ENCODE peak calls at places on chromosomes 6 and 20, in eight cellular contexts. One of them, this sample, is unnamed.
A peak's percentile ranks its signal among the peaks of the same experiment; 100 is the strongest.

GRCh38 chr6:4124361-4124760 is 11.0 kb downstream of the ECI2 start:
- DNase-seq in A549: no peak
- DNase-seq in aorta: no peak
- DNase-seq in psoas muscle: no peak
- DNase-seq in endothelial cell of umbilical vein: no peak
- DNase-seq in sigmoid colon: no peak
- DNase-seq in breast epithelium: no peak
- DNase-seq in hepatocyte: no peak
- DNase-seq in this sample: no peak

GRCh38 chr20:19460386-19460785 is 247.9 kb downstream of the SLC24A3 start:
- DNase-seq in A549: no peak
- DNase-seq in aorta: no peak
- DNase-seq in psoas muscle: no peak
- DNase-seq in endothelial cell of umbilical vein: no peak
- DNase-seq in sigmoid colon: peak; percentile 17
- DNase-seq in breast epithelium: no peak
- DNase-seq in hepatocyte: no peak
- DNase-seq in this sample: no peak

GRCh38 chr6:158381214-158381613 is 68.9 kb downstream of the TULP4 start:
- DNase-seq in A549: no peak
- DNase-seq in aorta: no peak
- DNase-seq in psoas muscle: no peak
- DNase-seq in endothelial cell of umbilical vein: no peak
- DNase-seq in sigmoid colon: no peak
- DNase-seq in breast epithelium: no peak
- DNase-seq in hepatocyte: no peak
- DNase-seq in this sample: no peak

GRCh38 chr6:56862415-56863175 is 92.3 kb upstream of the BEND6 start:
- DNase-seq in A549: no peak
- DNase-seq in aorta: no peak
- DNase-seq in psoas muscle: no peak
- DNase-seq in endothelial cell of umbilical vein: peak; percentile 31
- DNase-seq in sigmoid colon: no peak
- DNase-seq in breast epithelium: no peak
- DNase-seq in hepatocyte: no peak
- DNase-seq in this sample: no peak

GRCh38 chr6:115838763-115839401 is 221.8 kb downstream of the FRK start:
- DNase-seq in A549: peak; percentile 48
- DNase-seq in aorta: no peak
- DNase-seq in psoas muscle: no peak
- DNase-seq in endothelial cell of umbilical vein: peak; percentile 1
- DNase-seq in sigmoid colon: no peak
- DNase-seq in breast epithelium: no peak
- DNase-seq in hepatocyte: peak; percentile 45
- DNase-seq in this sample: no peak

GRCh38 chr6:139979021-139979721 is 604.7 kb upstream of the CITED2 start:
- DNase-seq in A549: no peak
- DNase-seq in aorta: no peak
- DNase-seq in psoas muscle: no peak
- DNase-seq in endothelial cell of umbilical vein: no peak
- DNase-seq in sigmoid colon: no peak
- DNase-seq in breast epithelium: no peak
- DNase-seq in hepatocyte: no peak
- DNase-seq in this sample: no peak

GRCh38 chr20:45934046-45934586 is 367 bp upstream of the PCIF1 start:
- DNase-seq in A549: peak; percentile 61
- DNase-seq in aorta: peak; percentile 78
- DNase-seq in psoas muscle: peak; percentile 87
- DNase-seq in endothelial cell of umbilical vein: no peak
- DNase-seq in sigmoid colon: peak; percentile 90
- DNase-seq in breast epithelium: peak; percentile 45
- DNase-seq in hepatocyte: peak; percentile 66
- DNase-seq in this sample: peak; percentile 82

GRCh38 chr20:56924976-56925695 is 296.0 kb downstream of the TFAP2C start:
- DNase-seq in A549: no peak
- DNase-seq in aorta: no peak
- DNase-seq in psoas muscle: no peak
- DNase-seq in endothelial cell of umbilical vein: no peak
- DNase-seq in sigmoid colon: peak; percentile 65
- DNase-seq in breast epithelium: no peak
- DNase-seq in hepatocyte: peak; percentile 29
- DNase-seq in this sample: peak; percentile 40

GRCh38 chr6:3913077-3913957 is 64.1 kb downstream of the FAM50B start:
- DNase-seq in A549: peak; percentile 92
- DNase-seq in aorta: no peak
- DNase-seq in psoas muscle: no peak
- DNase-seq in endothelial cell of umbilical vein: peak; percentile 99
- DNase-seq in sigmoid colon: peak; percentile 92
- DNase-seq in breast epithelium: peak; percentile 85
- DNase-seq in hepatocyte: peak; percentile 77
- DNase-seq in this sample: peak; percentile 73

GRCh38 chr6:35216832-35217811 is 3.4 kb downstream of the SCUBE3 start:
- DNase-seq in A549: no peak
- DNase-seq in aorta: no peak
- DNase-seq in psoas muscle: no peak
- DNase-seq in endothelial cell of umbilical vein: no peak
- DNase-seq in sigmoid colon: no peak
- DNase-seq in breast epithelium: no peak
- DNase-seq in hepatocyte: no peak
- DNase-seq in this sample: no peak

GRCh38 chr6:35698858-35699257 is 10.1 kb upstream of the FKBP5 start:
- DNase-seq in A549: no peak
- DNase-seq in aorta: no peak
- DNase-seq in psoas muscle: no peak
- DNase-seq in endothelial cell of umbilical vein: no peak
- DNase-seq in sigmoid colon: no peak
- DNase-seq in breast epithelium: no peak
- DNase-seq in hepatocyte: no peak
- DNase-seq in this sample: no peak

GRCh38 chr6:7473805-7474329 is 67.6 kb upstream of the DSP start:
- DNase-seq in A549: no peak
- DNase-seq in aorta: no peak
- DNase-seq in psoas muscle: no peak
- DNase-seq in endothelial cell of umbilical vein: no peak
- DNase-seq in sigmoid colon: no peak
- DNase-seq in breast epithelium: no peak
- DNase-seq in hepatocyte: no peak
- DNase-seq in this sample: no peak

GRCh38 chr6:40894962-40895799 is 143.8 kb downstream of the UNC5CL start:
- DNase-seq in A549: peak; percentile 76
- DNase-seq in aorta: peak; percentile 53
- DNase-seq in psoas muscle: peak; percentile 73
- DNase-seq in endothelial cell of umbilical vein: peak; percentile 68
- DNase-seq in sigmoid colon: peak; percentile 69
- DNase-seq in breast epithelium: no peak
- DNase-seq in hepatocyte: peak; percentile 82
- DNase-seq in this sample: peak; percentile 76

GRCh38 chr20:63441777-63442493 is 30.5 kb downstream of the KCNQ2 start:
- DNase-seq in A549: peak; percentile 55
- DNase-seq in aorta: no peak
- DNase-seq in psoas muscle: peak; percentile 71
- DNase-seq in endothelial cell of umbilical vein: peak; percentile 41
- DNase-seq in sigmoid colon: no peak
- DNase-seq in breast epithelium: no peak
- DNase-seq in hepatocyte: peak; percentile 64
- DNase-seq in this sample: peak; percentile 69

GRCh38 chr6:54646069-54646468 is 200.5 kb upstream of the FAM83B start:
- DNase-seq in A549: no peak
- DNase-seq in aorta: no peak
- DNase-seq in psoas muscle: no peak
- DNase-seq in endothelial cell of umbilical vein: no peak
- DNase-seq in sigmoid colon: no peak
- DNase-seq in breast epithelium: no peak
- DNase-seq in hepatocyte: no peak
- DNase-seq in this sample: no peak

GRCh38 chr6:117545161-117545595 is 57.1 kb downstream of the GOPC start:
- DNase-seq in A549: no peak
- DNase-seq in aorta: no peak
- DNase-seq in psoas muscle: no peak
- DNase-seq in endothelial cell of umbilical vein: no peak
- DNase-seq in sigmoid colon: no peak
- DNase-seq in breast epithelium: no peak
- DNase-seq in hepatocyte: peak; percentile 47
- DNase-seq in this sample: no peak

GRCh38 chr20:655730-656624 is 3.0 kb upstream of the SRXN1 start:
- DNase-seq in A549: no peak
- DNase-seq in aorta: no peak
- DNase-seq in psoas muscle: no peak
- DNase-seq in endothelial cell of umbilical vein: no peak
- DNase-seq in sigmoid colon: no peak
- DNase-seq in breast epithelium: no peak
- DNase-seq in hepatocyte: no peak
- DNase-seq in this sample: no peak

GRCh38 chr6:30060634-30060981 is 457 bp upstream of the POLR1H start:
- DNase-seq in A549: no peak
- DNase-seq in aorta: peak; percentile 64
- DNase-seq in psoas muscle: peak; percentile 69
- DNase-seq in endothelial cell of umbilical vein: no peak
- DNase-seq in sigmoid colon: peak; percentile 69
- DNase-seq in breast epithelium: no peak
- DNase-seq in hepatocyte: peak; percentile 55
- DNase-seq in this sample: peak; percentile 57

GRCh38 chr6:10481101-10481500 is 40.0 kb upstream of the GCNT2 start:
- DNase-seq in A549: no peak
- DNase-seq in aorta: no peak
- DNase-seq in psoas muscle: no peak
- DNase-seq in endothelial cell of umbilical vein: no peak
- DNase-seq in sigmoid colon: no peak
- DNase-seq in breast epithelium: no peak
- DNase-seq in hepatocyte: no peak
- DNase-seq in this sample: no peak

GRCh38 chr20:62227977-62228958 is 8.2 kb upstream of the HRH3 start:
- DNase-seq in A549: no peak
- DNase-seq in aorta: no peak
- DNase-seq in psoas muscle: no peak
- DNase-seq in endothelial cell of umbilical vein: no peak
- DNase-seq in sigmoid colon: no peak
- DNase-seq in breast epithelium: no peak
- DNase-seq in hepatocyte: no peak
- DNase-seq in this sample: peak; percentile 33

GRCh38 chr20:4916991-4917881 is 84.1 kb downstream of the SLC23A2 start:
- DNase-seq in A549: peak; percentile 58
- DNase-seq in aorta: no peak
- DNase-seq in psoas muscle: no peak
- DNase-seq in endothelial cell of umbilical vein: no peak
- DNase-seq in sigmoid colon: no peak
- DNase-seq in breast epithelium: no peak
- DNase-seq in hepatocyte: no peak
- DNase-seq in this sample: no peak

DNA sequence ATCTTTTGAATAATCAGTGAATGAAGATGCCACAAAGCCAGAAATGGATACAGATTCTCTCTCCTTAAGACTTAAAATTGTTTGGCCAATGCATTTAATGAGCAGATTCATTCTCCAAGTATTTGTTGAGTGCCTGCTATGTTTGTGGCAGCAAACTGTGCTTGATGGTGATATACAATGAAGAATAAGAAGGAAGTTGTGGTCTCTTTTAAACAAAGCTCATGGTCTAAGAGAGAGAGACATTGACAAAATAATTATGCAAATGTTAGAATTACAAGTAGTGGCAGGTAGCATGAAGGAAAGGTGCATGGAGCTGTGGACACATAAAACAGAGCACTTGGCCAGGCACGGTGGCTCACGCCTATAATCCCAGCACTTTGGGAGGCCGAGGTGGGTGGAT is 28.3 kb downstream of the NFATC2 start:
- DNase-seq in A549: no peak
- DNase-seq in aorta: no peak
- DNase-seq in psoas muscle: no peak
- DNase-seq in endothelial cell of umbilical vein: no peak
- DNase-seq in sigmoid colon: no peak
- DNase-seq in breast epithelium: no peak
- DNase-seq in hepatocyte: no peak
- DNase-seq in this sample: no peak
- H3K4me1 ChIP-seq in A549: no peaks in the 10 kb centered on the region
- H3K4me1 ChIP-seq in aorta: no peaks in the 10 kb centered on the region
- H3K4me1 ChIP-seq in psoas muscle: peaks cover 3% of the 10 kb centered on the region
- H3K4me1 ChIP-seq in endothelial cell of umbilical vein: no peaks in the 10 kb centered on the region
- H3K4me1 ChIP-seq in sigmoid colon: no peaks in the 10 kb centered on the region
- H3K4me1 ChIP-seq in breast epithelium: no peaks in the 10 kb centered on the region
- H3K4me1 ChIP-seq in hepatocyte: no peaks in the 10 kb centered on the region
- H3K4me1 ChIP-seq in this sample: no peaks in the 10 kb centered on the region

DNA sequence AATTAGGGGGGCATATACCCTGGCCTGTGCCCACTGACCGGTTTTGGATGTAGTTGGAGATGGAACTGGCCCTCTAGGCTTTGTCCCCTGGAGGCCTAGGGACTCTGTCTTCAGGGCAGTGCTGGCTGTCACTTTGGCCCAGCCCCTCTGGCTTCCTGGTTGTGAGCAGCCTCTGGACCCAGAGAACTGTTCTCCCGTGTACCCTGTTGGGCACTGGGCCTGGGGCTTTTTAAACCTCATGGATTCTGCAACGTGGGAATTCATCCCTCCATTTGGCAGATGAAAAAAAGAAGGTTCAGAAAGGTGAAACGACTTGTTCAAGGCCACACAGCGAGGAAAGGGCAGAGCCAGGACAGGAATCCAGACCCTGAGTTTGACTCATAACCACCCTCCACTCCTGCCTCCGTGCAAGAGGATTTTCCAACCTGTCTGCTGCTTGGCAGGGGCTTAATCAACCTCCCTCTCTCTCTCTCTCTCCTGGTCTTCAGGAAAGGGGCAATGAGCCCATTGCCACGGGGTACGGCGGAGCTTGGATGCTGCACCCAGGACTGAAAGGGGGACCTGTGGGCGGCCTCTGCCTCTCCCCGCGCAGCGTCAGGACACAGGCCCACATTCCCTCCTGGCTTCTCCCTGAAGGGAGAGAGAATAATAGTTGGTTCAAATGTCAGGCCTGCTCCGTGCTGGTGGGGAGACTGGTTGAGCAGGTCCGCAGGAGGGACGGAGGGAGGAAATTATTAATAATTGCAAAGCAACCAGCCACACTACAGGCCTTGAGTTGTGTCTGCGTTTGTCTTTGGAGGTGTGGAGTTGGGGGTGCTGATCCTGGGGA is 56.0 kb downstream of the CEBPB start:
- DNase-seq in A549: no peak
- DNase-seq in aorta: no peak
- DNase-seq in psoas muscle: peak; percentile 30
- DNase-seq in endothelial cell of umbilical vein: no peak
- DNase-seq in sigmoid colon: no peak
- DNase-seq in breast epithelium: peak; percentile 68
- DNase-seq in hepatocyte: no peak
- DNase-seq in this sample: no peak
- H3K27ac ChIP-seq in A549: peak overlapping the region; percentile 73
- H3K27ac ChIP-seq in aorta: no peak overlapping the region
- H3K27ac ChIP-seq in psoas muscle: no peak overlapping the region
- H3K27ac ChIP-seq in endothelial cell of umbilical vein: no peak overlapping the region
- H3K27ac ChIP-seq in sigmoid colon: no peak overlapping the region
- H3K27ac ChIP-seq in breast epithelium: peak overlapping the region; percentile 94
- H3K27ac ChIP-seq in hepatocyte: no peak overlapping the region
- H3K27ac ChIP-seq in this sample: no peak overlapping the region

GRCh38 chr6:47781732-47782131 is at the start of gene OPN5:
- DNase-seq in A549: no peak
- DNase-seq in aorta: no peak
- DNase-seq in psoas muscle: no peak
- DNase-seq in endothelial cell of umbilical vein: no peak
- DNase-seq in sigmoid colon: no peak
- DNase-seq in breast epithelium: no peak
- DNase-seq in hepatocyte: no peak
- DNase-seq in this sample: no peak
- H3K4me1 ChIP-seq in A549: no peaks in the 10 kb centered on the region
- H3K4me1 ChIP-seq in aorta: no peaks in the 10 kb centered on the region
- H3K4me1 ChIP-seq in psoas muscle: no peaks in the 10 kb centered on the region
- H3K4me1 ChIP-seq in endothelial cell of umbilical vein: peaks cover 3% of the 10 kb centered on the region
- H3K4me1 ChIP-seq in sigmoid colon: peaks cover 4% of the 10 kb centered on the region
- H3K4me1 ChIP-seq in breast epithelium: no peaks in the 10 kb centered on the region
- H3K4me1 ChIP-seq in hepatocyte: peaks cover 3% of the 10 kb centered on the region
- H3K4me1 ChIP-seq in this sample: no peaks in the 10 kb centered on the region

GRCh38 chr6:109485536-109485935 is 2.5 kb upstream of the ZBTB24 start:
- DNase-seq in A549: no peak
- DNase-seq in aorta: no peak
- DNase-seq in psoas muscle: no peak
- DNase-seq in endothelial cell of umbilical vein: no peak
- DNase-seq in sigmoid colon: no peak
- DNase-seq in breast epithelium: no peak
- DNase-seq in hepatocyte: no peak
- DNase-seq in this sample: no peak
- H3K27ac ChIP-seq in A549: no peak overlapping the region
- H3K27ac ChIP-seq in aorta: no peak overlapping the region
- H3K27ac ChIP-seq in psoas muscle: no peak overlapping the region
- H3K27ac ChIP-seq in endothelial cell of umbilical vein: no peak overlapping the region
- H3K27ac ChIP-seq in sigmoid colon: no peak overlapping the region
- H3K27ac ChIP-seq in breast epithelium: no peak overlapping the region
- H3K27ac ChIP-seq in hepatocyte: no peak overlapping the region
- H3K27ac ChIP-seq in this sample: no peak overlapping the region